ENCODE peak calls at places on chromosome 22, in four cellular contexts. One of them, this sample, is unnamed.

GRCh38 chr22:48761546-48761945 is 1066.1 kb downstream of the BRD1 start:
- DNase-seq in Calu3: no peak
- DNase-seq in AG10803: no peak
- DNase-seq in right atrium auricular region: peak; percentile 50
- DNase-seq in this sample: no peak

GRCh38 chr22:49021097-49021925 is 806.4 kb downstream of the BRD1 start:
- DNase-seq in Calu3: no peak
- DNase-seq in right atrium auricular region: no peak
- DNase-seq in AG10803: no peak
- DNase-seq in this sample: no peak

GRCh38 chr22:25354456-25354855 is 135.0 kb downstream of the CRYBB2 start:
- DNase-seq in Calu3: no peak
- DNase-seq in right atrium auricular region: no peak
- DNase-seq in AG10803: no peak
- DNase-seq in this sample: no peak

GRCh38 chr22:33142282-33142681 is 84.1 kb upstream of the SYN3 start:
- DNase-seq in AG10803: no peak
- DNase-seq in Calu3: no peak
- DNase-seq in right atrium auricular region: no peak
- DNase-seq in this sample: no peak

GRCh38 chr22:35023692-35024363 is 42.1 kb upstream of the ISX start:
- DNase-seq in right atrium auricular region: no peak
- DNase-seq in Calu3: peak; percentile 87
- DNase-seq in AG10803: peak; percentile 37
- DNase-seq in this sample: no peak

GRCh38 chr22:17601031-17601430 is 27.5 kb downstream of the ATP6V1E1 start:
- DNase-seq in AG10803: no peak
- DNase-seq in right atrium auricular region: no peak
- DNase-seq in Calu3: no peak
- DNase-seq in this sample: peak; percentile 83

GRCh38 chr22:29079218-29079901 is 6.5 kb downstream of the KREMEN1 start:
- DNase-seq in right atrium auricular region: no peak
- DNase-seq in AG10803: peak; percentile 59
- DNase-seq in Calu3: no peak
- DNase-seq in this sample: peak; percentile 39

GRCh38 chr22:29636751-29637150 is 33.3 kb downstream of the NF2 start:
- DNase-seq in right atrium auricular region: no peak
- DNase-seq in AG10803: no peak
- DNase-seq in Calu3: no peak
- DNase-seq in this sample: no peak

GRCh38 chr22:49007013-49007653 is 820.5 kb downstream of the BRD1 start:
- DNase-seq in Calu3: no peak
- DNase-seq in right atrium auricular region: peak; percentile 36
- DNase-seq in AG10803: no peak
- DNase-seq in this sample: no peak

GRCh38 chr22:50089231-50090140 is at the start of gene MOV10L1:
- DNase-seq in right atrium auricular region: peak; percentile 64
- DNase-seq in Calu3: no peak
- DNase-seq in AG10803: peak; percentile 29
- DNase-seq in this sample: no peak

GRCh38 chr22:50396751-50397370 is 53.7 kb downstream of the PPP6R2 start:
- DNase-seq in right atrium auricular region: no peak
- DNase-seq in Calu3: no peak
- DNase-seq in AG10803: no peak
- DNase-seq in this sample: peak; percentile 83

GRCh38 chr22:36982136-36982535 is 37.1 kb downstream of the TST start:
- DNase-seq in AG10803: no peak
- DNase-seq in right atrium auricular region: no peak
- DNase-seq in Calu3: no peak
- DNase-seq in this sample: no peak
- TF ChIP-seq CTCF in AG10803: no peak
- TF ChIP-seq CTCF in right atrium auricular region: no peak
- TF ChIP-seq CTCF in Calu3: no peak
- TF ChIP-seq CTCF in this sample: peak; percentile 2

GRCh38 chr22:39308614-39309363 is 10.6 kb downstream of the RPL3 start:
- DNase-seq in Calu3: peak; percentile 79
- DNase-seq in right atrium auricular region: peak; percentile 92
- DNase-seq in AG10803: peak; percentile 95
- DNase-seq in this sample: no peak
- TF ChIP-seq CTCF in Calu3: no peak
- TF ChIP-seq CTCF in right atrium auricular region: no peak
- TF ChIP-seq CTCF in AG10803: peak; percentile 34
- TF ChIP-seq CTCF in this sample: no peak

DNA sequence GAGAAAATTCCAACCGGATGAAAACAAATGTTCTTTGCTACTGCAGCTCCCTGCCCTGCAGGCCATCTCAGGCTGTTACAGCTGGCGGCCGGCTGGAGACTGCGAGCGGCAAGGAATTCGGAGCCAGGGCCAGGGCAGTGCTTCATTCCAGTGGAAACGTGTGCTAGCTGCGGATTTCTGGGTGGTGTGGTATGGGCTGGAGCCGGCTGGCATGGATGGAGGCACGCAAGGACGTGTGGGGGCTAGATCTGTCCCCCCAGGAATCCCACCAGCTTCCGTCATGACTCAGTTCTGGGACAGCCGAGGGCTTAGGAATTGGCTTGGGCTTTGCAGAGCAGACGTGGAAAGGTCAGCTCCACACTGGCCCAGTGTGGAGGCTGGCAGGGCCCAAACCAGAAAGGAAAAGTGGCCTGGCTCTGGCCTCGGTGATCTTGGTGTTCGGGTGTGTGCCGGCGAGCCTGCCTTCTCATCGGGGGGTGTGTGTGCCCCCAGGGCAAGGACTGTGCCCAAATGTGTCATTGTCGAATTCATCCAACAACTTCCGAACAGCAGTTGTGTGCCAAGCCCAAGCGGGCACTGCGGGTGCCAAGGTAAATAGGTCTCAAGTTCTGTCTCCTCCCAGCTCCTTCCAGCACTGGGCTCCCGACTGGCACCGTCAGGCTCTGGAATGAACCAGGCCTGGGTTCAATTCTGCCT is 48.1 kb upstream of the SHISAL1 start:
- DNase-seq in AG10803: peak; percentile 99
- DNase-seq in right atrium auricular region: peak; percentile 73
- DNase-seq in Calu3: peak; percentile 72
- DNase-seq in this sample: peak; percentile 42
- TF ChIP-seq CTCF in AG10803: peak; percentile 55
- TF ChIP-seq CTCF in right atrium auricular region: no peak
- TF ChIP-seq CTCF in Calu3: no peak
- TF ChIP-seq CTCF in this sample: no peak

GRCh38 chr22:39068033-39068785 is 8.9 kb upstream of the APOBEC3G start:
- DNase-seq in right atrium auricular region: no peak
- DNase-seq in AG10803: no peak
- DNase-seq in Calu3: no peak
- DNase-seq in this sample: peak; percentile 13
- TF ChIP-seq CTCF in right atrium auricular region: no peak
- TF ChIP-seq CTCF in AG10803: no peak
- TF ChIP-seq CTCF in Calu3: no peak
- TF ChIP-seq CTCF in this sample: no peak

GRCh38 chr22:19554834-19555404 is 30.7 kb upstream of the CLDN5 start:
- DNase-seq in AG10803: peak; percentile 26
- DNase-seq in right atrium auricular region: no peak
- DNase-seq in Calu3: peak; percentile 47
- DNase-seq in this sample: no peak
- TF ChIP-seq CTCF in AG10803: peak; percentile 22
- TF ChIP-seq CTCF in right atrium auricular region: no peak
- TF ChIP-seq CTCF in Calu3: no peak
- TF ChIP-seq CTCF in this sample: no peak

DNA sequence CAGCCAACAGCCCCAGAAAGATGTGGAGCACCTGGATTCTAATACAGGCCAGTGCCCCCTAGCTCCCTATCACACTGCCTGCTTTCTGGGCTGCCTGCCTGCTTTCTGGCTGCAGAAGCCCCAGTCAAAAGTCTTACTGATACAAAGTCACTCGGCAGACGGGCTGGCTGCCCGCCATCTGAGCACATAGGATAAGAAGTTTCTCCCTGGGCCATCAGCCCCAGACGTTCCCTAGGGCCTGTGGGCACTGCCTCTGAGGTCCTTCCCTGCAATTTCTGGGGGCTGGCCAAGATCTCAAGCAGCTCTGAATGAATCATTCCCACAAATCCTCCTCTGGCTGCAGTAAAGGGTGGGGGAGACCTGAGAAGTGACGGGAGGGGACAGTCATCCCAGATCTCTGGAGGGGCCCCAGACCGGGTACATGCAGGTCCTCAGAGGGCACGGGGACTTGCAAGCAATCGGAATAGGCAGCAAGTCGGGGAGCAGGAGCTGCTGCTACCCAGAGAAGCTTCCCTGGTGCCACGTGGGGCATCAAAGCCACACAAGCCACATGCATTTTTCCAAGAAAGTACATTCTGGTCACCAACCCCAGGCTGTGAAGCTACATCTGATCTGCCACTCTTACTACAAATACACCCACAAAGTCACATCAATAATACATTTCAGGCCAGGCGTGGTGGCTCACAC is 4.7 kb downstream of the TPST2 start:
- DNase-seq in AG10803: peak; percentile 86
- DNase-seq in Calu3: no peak
- DNase-seq in right atrium auricular region: peak; percentile 74
- DNase-seq in this sample: no peak
- TF ChIP-seq CTCF in AG10803: peak; percentile 12
- TF ChIP-seq CTCF in Calu3: no peak
- TF ChIP-seq CTCF in right atrium auricular region: no peak
- TF ChIP-seq CTCF in this sample: no peak

GRCh38 chr22:39405346-39406085 is 5.9 kb downstream of the TAB1 start:
- DNase-seq in Calu3: no peak
- DNase-seq in AG10803: peak; percentile 76
- DNase-seq in right atrium auricular region: no peak
- DNase-seq in this sample: no peak
- TF ChIP-seq CTCF in Calu3: no peak
- TF ChIP-seq CTCF in AG10803: peak; percentile 34
- TF ChIP-seq CTCF in right atrium auricular region: no peak
- TF ChIP-seq CTCF in this sample: no peak

GRCh38 chr22:22787805-22788459 is 99.7 kb upstream of the IGLL5 start:
- DNase-seq in right atrium auricular region: no peak
- DNase-seq in Calu3: peak; percentile 78
- DNase-seq in AG10803: peak; percentile 30
- DNase-seq in this sample: no peak
- TF ChIP-seq CTCF in right atrium auricular region: peak; percentile 24
- TF ChIP-seq CTCF in Calu3: peak; percentile 83
- TF ChIP-seq CTCF in AG10803: peak; percentile 69
- TF ChIP-seq CTCF in this sample: peak; percentile 69

DNA sequence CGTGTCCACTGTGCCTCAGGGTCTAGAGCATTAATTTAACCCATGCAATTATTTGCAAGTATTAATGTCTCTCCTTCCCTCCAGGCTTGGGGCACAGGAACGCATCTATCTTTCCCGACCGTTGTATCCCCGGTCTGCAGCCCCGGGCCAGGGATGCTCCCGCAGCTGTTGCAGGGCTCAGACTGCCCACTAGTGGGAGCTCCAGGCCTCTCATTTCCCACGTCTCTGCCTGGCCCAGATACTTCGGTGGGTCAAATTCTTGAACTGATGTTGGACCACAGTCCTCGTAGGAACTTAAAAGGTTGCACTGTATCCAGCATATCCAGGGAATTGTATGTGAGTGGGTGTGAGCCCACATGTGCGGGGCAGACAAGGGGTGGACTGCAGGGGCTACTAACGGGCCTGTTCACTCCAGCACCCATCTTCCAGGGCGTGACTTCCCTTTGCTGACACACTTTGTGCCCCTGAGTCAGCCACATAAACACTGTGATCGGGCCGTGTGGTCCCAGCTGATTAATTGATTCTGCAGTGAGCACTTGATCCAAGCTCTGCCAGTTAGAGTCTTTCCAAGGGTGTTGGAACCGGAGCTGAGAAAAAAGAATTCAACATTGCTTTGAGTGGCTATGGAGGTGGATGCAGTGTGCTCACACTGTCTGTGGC is 451.3 kb downstream of the TBC1D22A start:
- DNase-seq in AG10803: peak; percentile 11
- DNase-seq in Calu3: peak; percentile 47
- DNase-seq in right atrium auricular region: no peak
- DNase-seq in this sample: no peak
- TF ChIP-seq CTCF in AG10803: peak; percentile 78
- TF ChIP-seq CTCF in Calu3: peak; percentile 64
- TF ChIP-seq CTCF in right atrium auricular region: no peak
- TF ChIP-seq CTCF in this sample: peak; percentile 85